ENCODE peak calls at places on chromosomes 13 and 19, in four cellular contexts. D, Y, K and A are unnamed samples.

GRCh38 chr19:10491472-10492047 is 11.6 kb downstream of the KEAP1 start:
- DNase-seq in D (peak; percentile 74), Y (no peak), K (no peak), A (no peak)

GRCh38 chr13:113559061-113559460 is 25.5 kb upstream of the TFDP1 start:
- DNase-seq in D (peak; percentile 8), Y (no peak), K (no peak), A (no peak)

GRCh38 chr19:54804571-54804970 is 1.2 kb downstream of the KIR2DL4 start:
- DNase-seq in D (no peak), Y (no peak), K (no peak), A (no peak)

GRCh38 chr13:33108620-33109019 is 92.4 kb downstream of the KL start:
- DNase-seq in D (no peak), Y (no peak), K (no peak), A (no peak)

GRCh38 chr19:44777715-44778347 is at the start of gene CBLC:
- DNase-seq in D (peak; percentile 93), Y (no peak), K (peak; percentile 71), A (no peak)

GRCh38 chr19:15527705-15528104 is 19.4 kb downstream of the CYP4F22 start:
- DNase-seq in D (no peak), Y (no peak), K (no peak), A (no peak)

GRCh38 chr19:1122972-1123363 is 19.2 kb downstream of the GPX4 start:
- DNase-seq in D (peak; percentile 94), Y (no peak), K (peak; percentile 95), A (peak; percentile 81)

GRCh38 chr13:37345869-37346268 is 240.4 kb upstream of the CSNK1A1L start:
- DNase-seq in D (no peak), Y (no peak), K (no peak), A (no peak)

GRCh38 chr19:29806098-29806866 is 5.5 kb upstream of the CCNE1 start:
- DNase-seq in D (peak; percentile 87), Y (peak; percentile 53), K (no peak), A (no peak)

GRCh38 chr13:52737900-52738299 is 1.7 kb downstream of the CNMD start:
- DNase-seq in D (no peak), Y (no peak), K (no peak), A (no peak)

GRCh38 chr19:11168568-11168967 is 13.0 kb upstream of the SPC24 start:
- DNase-seq in D (no peak), Y (peak; percentile 49), K (no peak), A (no peak)

GRCh38 chr13:66675620-66676019 is 554.5 kb downstream of the PCDH9 start:
- DNase-seq in D (no peak), Y (no peak), K (no peak), A (no peak)

GRCh38 chr13:60448907-60449510 is 52.0 kb downstream of the TDRD3 start:
- DNase-seq in D (no peak), Y (peak; percentile 23), K (peak; percentile 16), A (peak; percentile 4)

GRCh38 chr19:40219721-40220276 is 1.6 kb upstream of the TTC9B start:
- DNase-seq in D (no peak), Y (peak; percentile 95), K (no peak), A (no peak)

GRCh38 chr19:50500060-50500752 is 10.8 kb downstream of the JOSD2 start:
- DNase-seq in D (peak; percentile 62), Y (no peak), K (peak; percentile 47), A (no peak)

GRCh38 chr13:63501702-63502101 is 2086.1 kb upstream of the PCDH20 start:
- DNase-seq in D (no peak), Y (no peak), K (no peak), A (no peak)

GRCh38 chr13:21420706-21421105 is 38.4 kb downstream of the ZDHHC20 start:
- DNase-seq in D (no peak), Y (no peak), K (no peak), A (no peak)

GRCh38 chr13:99978781-99979452 is 2.7 kb upstream of the ZIC2 start:
- DNase-seq in D (no peak), Y (no peak), K (no peak), A (no peak)

GRCh38 chr13:42498521-42498920 is 75.4 kb upstream of the TNFSF11 start:
- DNase-seq in D (no peak), Y (no peak), K (no peak), A (no peak)